ENCODE peak calls at places on chromosomes 16 and 17, in nine cellular contexts. One of them, this sample, is unnamed.

GRCh38 chr17:12193336-12193735 is 172.7 kb downstream of the MAP2K4 start:
- DNase-seq in NCI-H1105 treated with DMSO at 0.1 percent for 48 hours: no peak
- DNase-seq in left cardiac atrium: no peak
- DNase-seq in GM10248: no peak
- DNase-seq in kidney epithelial cell: no peak
- DNase-seq in prostate gland: no peak
- DNase-seq in AG04449: no peak
- DNase-seq in A172: no peak
- DNase-seq in GF-D8: no peak
- DNase-seq in this sample: no peak

GRCh38 chr17:77445030-77445907 is 304.5 kb downstream of the SEC14L1 start:
- DNase-seq in NCI-H1105 treated with DMSO at 0.1 percent for 48 hours: no peak
- DNase-seq in AG04449: no peak
- DNase-seq in A172: no peak
- DNase-seq in left cardiac atrium: peak
- DNase-seq in GM10248: peak
- DNase-seq in GF-D8: peak
- DNase-seq in prostate gland: no peak
- DNase-seq in kidney epithelial cell: no peak
- DNase-seq in this sample: peak

GRCh38 chr17:74259667-74260524 is 14.1 kb upstream of the DNAI2 start:
- DNase-seq in GF-D8: no peak
- DNase-seq in kidney epithelial cell: no peak
- DNase-seq in GM10248: no peak
- DNase-seq in left cardiac atrium: no peak
- DNase-seq in prostate gland: no peak
- DNase-seq in NCI-H1105 treated with DMSO at 0.1 percent for 48 hours: no peak
- DNase-seq in A172: peak
- DNase-seq in AG04449: no peak
- DNase-seq in this sample: no peak

GRCh38 chr17:61805399-61805798 is 57.9 kb downstream of the BRIP1 start:
- DNase-seq in prostate gland: no peak
- DNase-seq in GF-D8: no peak
- DNase-seq in left cardiac atrium: no peak
- DNase-seq in A172: peak
- DNase-seq in GM10248: no peak
- DNase-seq in NCI-H1105 treated with DMSO at 0.1 percent for 48 hours: no peak
- DNase-seq in kidney epithelial cell: no peak
- DNase-seq in AG04449: peak
- DNase-seq in this sample: no peak

GRCh38 chr17:3750926-3751325 is 27.2 kb downstream of the HASPIN start:
- DNase-seq in A172: no peak
- DNase-seq in GM10248: no peak
- DNase-seq in kidney epithelial cell: no peak
- DNase-seq in GF-D8: no peak
- DNase-seq in NCI-H1105 treated with DMSO at 0.1 percent for 48 hours: no peak
- DNase-seq in prostate gland: no peak
- DNase-seq in AG04449: no peak
- DNase-seq in left cardiac atrium: no peak
- DNase-seq in this sample: no peak

GRCh38 chr16:69311533-69312388 is 611 bp downstream of the VPS4A start:
- DNase-seq in NCI-H1105 treated with DMSO at 0.1 percent for 48 hours: no peak
- DNase-seq in A172: peak
- DNase-seq in left cardiac atrium: no peak
- DNase-seq in AG04449: no peak
- DNase-seq in kidney epithelial cell: no peak
- DNase-seq in prostate gland: no peak
- DNase-seq in GM10248: peak
- DNase-seq in GF-D8: no peak
- DNase-seq in this sample: peak

GRCh38 chr16:86574646-86575045 is 3.7 kb upstream of the FOXL1 start:
- DNase-seq in GM10248: no peak
- DNase-seq in left cardiac atrium: no peak
- DNase-seq in kidney epithelial cell: no peak
- DNase-seq in GF-D8: no peak
- DNase-seq in A172: no peak
- DNase-seq in NCI-H1105 treated with DMSO at 0.1 percent for 48 hours: no peak
- DNase-seq in prostate gland: no peak
- DNase-seq in AG04449: no peak
- DNase-seq in this sample: no peak

GRCh38 chr17:74565116-74565515 is 2.2 kb downstream of the CD300H start:
- DNase-seq in left cardiac atrium: no peak
- DNase-seq in A172: no peak
- DNase-seq in AG04449: no peak
- DNase-seq in prostate gland: no peak
- DNase-seq in NCI-H1105 treated with DMSO at 0.1 percent for 48 hours: no peak
- DNase-seq in GM10248: no peak
- DNase-seq in GF-D8: no peak
- DNase-seq in kidney epithelial cell: no peak
- DNase-seq in this sample: no peak

GRCh38 chr16:75267631-75268264 is 16.3 kb upstream of the BCAR1 start:
- DNase-seq in NCI-H1105 treated with DMSO at 0.1 percent for 48 hours: peak
- DNase-seq in AG04449: no peak
- DNase-seq in GF-D8: no peak
- DNase-seq in A172: peak
- DNase-seq in kidney epithelial cell: no peak
- DNase-seq in GM10248: no peak
- DNase-seq in prostate gland: peak
- DNase-seq in left cardiac atrium: peak
- DNase-seq in this sample: no peak

GRCh38 chr16:74309789-74310781 is 13.5 kb downstream of the PSMD7 start:
- DNase-seq in GM10248: peak
- DNase-seq in prostate gland: peak
- DNase-seq in NCI-H1105 treated with DMSO at 0.1 percent for 48 hours: peak
- DNase-seq in left cardiac atrium: no peak
- DNase-seq in A172: peak
- DNase-seq in AG04449: no peak
- DNase-seq in GF-D8: no peak
- DNase-seq in kidney epithelial cell: peak
- DNase-seq in this sample: peak

GRCh38 chr17:56292010-56292409 is 138.7 kb downstream of the ANKFN1 start:
- DNase-seq in kidney epithelial cell: peak
- DNase-seq in prostate gland: no peak
- DNase-seq in left cardiac atrium: no peak
- DNase-seq in AG04449: peak
- DNase-seq in GM10248: no peak
- DNase-seq in NCI-H1105 treated with DMSO at 0.1 percent for 48 hours: no peak
- DNase-seq in A172: peak
- DNase-seq in GF-D8: no peak
- DNase-seq in this sample: no peak

GRCh38 chr16:13378151-13378550 is 476.8 kb downstream of the SHISA9 start:
- DNase-seq in kidney epithelial cell: no peak
- DNase-seq in A172: peak
- DNase-seq in prostate gland: no peak
- DNase-seq in GF-D8: no peak
- DNase-seq in GM10248: no peak
- DNase-seq in left cardiac atrium: no peak
- DNase-seq in NCI-H1105 treated with DMSO at 0.1 percent for 48 hours: no peak
- DNase-seq in AG04449: no peak
- DNase-seq in this sample: no peak

GRCh38 chr16:5836979-5837670 is 739.5 kb upstream of the EEF2KMT start:
- DNase-seq in A172: no peak
- DNase-seq in NCI-H1105 treated with DMSO at 0.1 percent for 48 hours: no peak
- DNase-seq in kidney epithelial cell: no peak
- DNase-seq in left cardiac atrium: no peak
- DNase-seq in GF-D8: no peak
- DNase-seq in prostate gland: no peak
- DNase-seq in GM10248: no peak
- DNase-seq in AG04449: no peak
- DNase-seq in this sample: no peak

GRCh38 chr16:17529982-17530760 is 59.4 kb upstream of the XYLT1 start:
- DNase-seq in A172: no peak
- DNase-seq in GF-D8: no peak
- DNase-seq in GM10248: peak
- DNase-seq in prostate gland: no peak
- DNase-seq in left cardiac atrium: no peak
- DNase-seq in NCI-H1105 treated with DMSO at 0.1 percent for 48 hours: no peak
- DNase-seq in kidney epithelial cell: no peak
- DNase-seq in AG04449: no peak
- DNase-seq in this sample: no peak

GRCh38 chr17:39014044-39014794 is 47.0 kb upstream of the FBXO47 start:
- DNase-seq in A172: peak
- DNase-seq in GF-D8: no peak
- DNase-seq in kidney epithelial cell: no peak
- DNase-seq in GM10248: no peak
- DNase-seq in NCI-H1105 treated with DMSO at 0.1 percent for 48 hours: no peak
- DNase-seq in AG04449: no peak
- DNase-seq in left cardiac atrium: no peak
- DNase-seq in prostate gland: no peak
- DNase-seq in this sample: no peak

GRCh38 chr16:5633845-5634440 is 536.3 kb upstream of the EEF2KMT start:
- DNase-seq in kidney epithelial cell: no peak
- DNase-seq in left cardiac atrium: no peak
- DNase-seq in prostate gland: no peak
- DNase-seq in A172: peak
- DNase-seq in GM10248: peak
- DNase-seq in GF-D8: no peak
- DNase-seq in NCI-H1105 treated with DMSO at 0.1 percent for 48 hours: peak
- DNase-seq in AG04449: no peak
- DNase-seq in this sample: no peak

GRCh38 chr17:8753136-8753975 is 5.0 kb downstream of the SPDYE4 start:
- DNase-seq in GM10248: no peak
- DNase-seq in A172: no peak
- DNase-seq in NCI-H1105 treated with DMSO at 0.1 percent for 48 hours: no peak
- DNase-seq in kidney epithelial cell: no peak
- DNase-seq in AG04449: no peak
- DNase-seq in left cardiac atrium: no peak
- DNase-seq in prostate gland: no peak
- DNase-seq in GF-D8: no peak
- DNase-seq in this sample: no peak

GRCh38 chr17:67095803-67096202 is 51.4 kb downstream of the CACNG1 start:
- DNase-seq in A172: no peak
- DNase-seq in prostate gland: no peak
- DNase-seq in NCI-H1105 treated with DMSO at 0.1 percent for 48 hours: no peak
- DNase-seq in GM10248: no peak
- DNase-seq in AG04449: no peak
- DNase-seq in left cardiac atrium: no peak
- DNase-seq in kidney epithelial cell: peak
- DNase-seq in GF-D8: no peak
- DNase-seq in this sample: no peak

GRCh38 chr16:22945361-22945760 is 131.4 kb downstream of the HS3ST2 start:
- DNase-seq in GM10248: no peak
- DNase-seq in AG04449: no peak
- DNase-seq in left cardiac atrium: no peak
- DNase-seq in kidney epithelial cell: no peak
- DNase-seq in GF-D8: no peak
- DNase-seq in prostate gland: no peak
- DNase-seq in NCI-H1105 treated with DMSO at 0.1 percent for 48 hours: no peak
- DNase-seq in A172: no peak
- DNase-seq in this sample: no peak

GRCh38 chr16:67441907-67442306 is 11.0 kb downstream of the HSD11B2 start:
- DNase-seq in GM10248: no peak
- DNase-seq in left cardiac atrium: no peak
- DNase-seq in GF-D8: no peak
- DNase-seq in AG04449: no peak
- DNase-seq in kidney epithelial cell: no peak
- DNase-seq in A172: no peak
- DNase-seq in NCI-H1105 treated with DMSO at 0.1 percent for 48 hours: no peak
- DNase-seq in prostate gland: no peak
- DNase-seq in this sample: no peak

GRCh38 chr16:69872888-69873287 is 78.2 kb upstream of the CLEC18A start:
- DNase-seq in prostate gland: no peak
- DNase-seq in kidney epithelial cell: no peak
- DNase-seq in NCI-H1105 treated with DMSO at 0.1 percent for 48 hours: no peak
- DNase-seq in left cardiac atrium: no peak
- DNase-seq in A172: no peak
- DNase-seq in AG04449: no peak
- DNase-seq in GF-D8: no peak
- DNase-seq in GM10248: no peak
- DNase-seq in this sample: no peak

GRCh38 chr16:3187798-3188674 is at the start of gene OR1F1:
- DNase-seq in GF-D8: peak
- DNase-seq in A172: peak
- DNase-seq in NCI-H1105 treated with DMSO at 0.1 percent for 48 hours: peak
- DNase-seq in prostate gland: no peak
- DNase-seq in left cardiac atrium: no peak
- DNase-seq in AG04449: peak
- DNase-seq in GM10248: peak
- DNase-seq in kidney epithelial cell: no peak
- DNase-seq in this sample: no peak

GRCh38 chr17:81556175-81556691 is 4.1 kb upstream of the FAAP100 start:
- DNase-seq in prostate gland: no peak
- DNase-seq in AG04449: no peak
- DNase-seq in A172: peak
- DNase-seq in kidney epithelial cell: no peak
- DNase-seq in left cardiac atrium: peak
- DNase-seq in GM10248: no peak
- DNase-seq in NCI-H1105 treated with DMSO at 0.1 percent for 48 hours: no peak
- DNase-seq in GF-D8: no peak
- DNase-seq in this sample: no peak

GRCh38 chr17:34703533-34703932 is 124.2 kb downstream of the TMEM132E start:
- DNase-seq in A172: peak
- DNase-seq in GM10248: no peak
- DNase-seq in GF-D8: no peak
- DNase-seq in kidney epithelial cell: no peak
- DNase-seq in NCI-H1105 treated with DMSO at 0.1 percent for 48 hours: no peak
- DNase-seq in prostate gland: no peak
- DNase-seq in AG04449: no peak
- DNase-seq in left cardiac atrium: peak
- DNase-seq in this sample: peak

This sample was measured in KG1.